ENCODE peak calls at places on chromosomes 6 and 20, in seven cellular contexts. Q is neuronal stem cell, E is mesenchymal stem cell, X is IMR-90, A is mesendoderm, I is trophoblast cell, K is H9. M is an unnamed sample.

GRCh38 chr6:141398954-141399353 is 733.8 kb upstream of the GJE1 start:
- DNase-seq in Q (no peak), E (no peak), X (no peak), A (no peak), I (no peak), K (no peak), M (no peak)

GRCh38 chr6:158357570-158358216 is 45.4 kb downstream of the TULP4 start:
- DNase-seq in Q (no peak), E (no peak), X (no peak), A (no peak), I (peak; percentile 45), K (no peak), M (no peak)

GRCh38 chr6:169158182-169158573 is 95.5 kb downstream of the THBS2 start:
- DNase-seq in Q (no peak), E (no peak), X (peak; percentile 81), A (no peak), I (no peak), K (no peak), M (no peak)

GRCh38 chr6:35079311-35080000 is 61.7 kb downstream of the TCP11 start:
- DNase-seq in Q (no peak), E (no peak), X (no peak), A (no peak), I (no peak), K (no peak), M (no peak)

GRCh38 chr20:33863440-33864323 is 52.5 kb downstream of the CHMP4B start:
- DNase-seq in Q (no peak), E (no peak), X (no peak), A (no peak), I (no peak), K (no peak), M (no peak)

GRCh38 chr20:48828734-48829460 is 1.1 kb upstream of the PREX1 start:
- DNase-seq in Q (no peak), E (no peak), X (no peak), A (peak; percentile 37), I (no peak), K (no peak), M (no peak)

GRCh38 chr6:43771210-43771857 is 1.3 kb downstream of the VEGFA start:
- DNase-seq in Q (peak; percentile 26), E (peak; percentile 59), X (peak; percentile 45), A (peak; percentile 57), I (peak; percentile 53), K (no peak), M (no peak)

GRCh38 chr6:73079611-73079955 is 145.7 kb downstream of the KHDC1L start:
- DNase-seq in Q (no peak), E (peak; percentile 55), X (peak; percentile 84), A (no peak), I (no peak), K (no peak), M (no peak)

GRCh38 chr6:157962601-157963084 is 19.0 kb upstream of the SYNJ2 start:
- DNase-seq in Q (no peak), E (no peak), X (peak; percentile 83), A (no peak), I (peak; percentile 28), K (no peak), M (no peak)

GRCh38 chr6:3280091-3280490 is 21.3 kb downstream of the PSMG4 start:
- DNase-seq in Q (no peak), E (no peak), X (no peak), A (no peak), I (no peak), K (no peak), M (no peak)

GRCh38 chr6:13846841-13847240 is 32.5 kb upstream of the MCUR1 start:
- DNase-seq in Q (peak; percentile 60), E (no peak), X (no peak), A (peak; percentile 77), I (no peak), K (peak; percentile 81), M (no peak)

GRCh38 chr6:158367824-158368223 is 55.6 kb downstream of the TULP4 start:
- DNase-seq in Q (no peak), E (no peak), X (no peak), A (no peak), I (no peak), K (no peak), M (no peak)

GRCh38 chr20:49286689-49287551 is 9.1 kb upstream of the ZNFX1 start:
- DNase-seq in Q (no peak), E (peak; percentile 37), X (peak; percentile 36), A (peak; percentile 84), I (peak; percentile 63), K (no peak), M (no peak)

GRCh38 chr20:50540620-50541605 is 30.7 kb downstream of the PTPN1 start:
- DNase-seq in Q (no peak), E (peak; percentile 93), X (peak; percentile 93), A (peak; percentile 96), I (peak; percentile 94), K (no peak), M (no peak)

GRCh38 chr20:2914160-2914559 is 40.9 kb downstream of the PTPRA start:
- DNase-seq in Q (no peak), E (peak; percentile 26), X (no peak), A (no peak), I (peak; percentile 39), K (no peak), M (no peak)

GRCh38 chr6:139099984-139100383 is 34.9 kb upstream of the HECA start:
- DNase-seq in Q (no peak), E (no peak), X (no peak), A (no peak), I (no peak), K (no peak), M (no peak)

GRCh38 chr20:59932616-59933295 is 681 bp downstream of the SYCP2 start:
- DNase-seq in Q (no peak), E (no peak), X (no peak), A (no peak), I (no peak), K (no peak), M (no peak)

GRCh38 chr20:47487175-47487917 is 14.3 kb upstream of the NCOA3 start:
- DNase-seq in Q (no peak), E (peak; percentile 14), X (peak; percentile 25), A (no peak), I (peak; percentile 32), K (no peak), M (no peak)

GRCh38 chr20:40798066-40798465 is 109.0 kb upstream of the MAFB start:
- DNase-seq in Q (no peak), E (no peak), X (no peak), A (no peak), I (no peak), K (no peak), M (no peak)

GRCh38 chr6:129500958-129501381 is 209.0 kb downstream of the ARHGAP18 start:
- DNase-seq in Q (no peak), E (peak; percentile 80), X (peak; percentile 7), A (peak; percentile 45), I (peak; percentile 15), K (no peak), M (no peak)

GRCh38 chr6:24323632-24324337 is 34.1 kb downstream of the DCDC2 start:
- DNase-seq in Q (peak; percentile 9), E (peak; percentile 7), X (no peak), A (peak; percentile 90), I (no peak), K (no peak), M (no peak)

GRCh38 chr20:48912065-48912464 is 9.4 kb upstream of the ARFGEF2 start:
- DNase-seq in Q (no peak), E (no peak), X (no peak), A (no peak), I (no peak), K (no peak), M (no peak)

GRCh38 chr6:101429291-101429690 is 35.8 kb downstream of the GRIK2 start:
- DNase-seq in Q (no peak), E (no peak), X (peak; percentile 49), A (peak; percentile 3), I (no peak), K (no peak), M (no peak)

GRCh38 chr6:139912735-139913400 is 538.4 kb upstream of the CITED2 start:
- DNase-seq in Q (no peak), E (peak; percentile 18), X (no peak), A (no peak), I (no peak), K (no peak), M (no peak)

GRCh38 chr6:44342489-44342888 is at the start of gene SPATS1:
- DNase-seq in Q (peak; percentile 8), E (no peak), X (no peak), A (peak; percentile 31), I (no peak), K (peak; percentile 78), M (no peak)

GRCh38 chr6:42938987-42939809 is 9.9 kb downstream of the CNPY3 start:
- DNase-seq in Q (no peak), E (no peak), X (no peak), A (no peak), I (no peak), K (peak; percentile 36), M (no peak)

GRCh38 chr6:33132121-33132524 is 56.3 kb downstream of the HLA-DPB1 start:
- DNase-seq in Q (no peak), E (no peak), X (no peak), A (no peak), I (peak; percentile 5), K (no peak), M (no peak)

GRCh38 chr20:44195613-44196012 is 8.6 kb upstream of the JPH2 start:
- DNase-seq in Q (no peak), E (no peak), X (no peak), A (no peak), I (no peak), K (no peak), M (no peak)
- H3K18ac ChIP-seq in Q (no peak overlapping the region), E (no peak overlapping the region), X (no peak overlapping the region), A (no peak overlapping the region), I (no peak overlapping the region), K (no peak overlapping the region), M (no peak overlapping the region)

DNA sequence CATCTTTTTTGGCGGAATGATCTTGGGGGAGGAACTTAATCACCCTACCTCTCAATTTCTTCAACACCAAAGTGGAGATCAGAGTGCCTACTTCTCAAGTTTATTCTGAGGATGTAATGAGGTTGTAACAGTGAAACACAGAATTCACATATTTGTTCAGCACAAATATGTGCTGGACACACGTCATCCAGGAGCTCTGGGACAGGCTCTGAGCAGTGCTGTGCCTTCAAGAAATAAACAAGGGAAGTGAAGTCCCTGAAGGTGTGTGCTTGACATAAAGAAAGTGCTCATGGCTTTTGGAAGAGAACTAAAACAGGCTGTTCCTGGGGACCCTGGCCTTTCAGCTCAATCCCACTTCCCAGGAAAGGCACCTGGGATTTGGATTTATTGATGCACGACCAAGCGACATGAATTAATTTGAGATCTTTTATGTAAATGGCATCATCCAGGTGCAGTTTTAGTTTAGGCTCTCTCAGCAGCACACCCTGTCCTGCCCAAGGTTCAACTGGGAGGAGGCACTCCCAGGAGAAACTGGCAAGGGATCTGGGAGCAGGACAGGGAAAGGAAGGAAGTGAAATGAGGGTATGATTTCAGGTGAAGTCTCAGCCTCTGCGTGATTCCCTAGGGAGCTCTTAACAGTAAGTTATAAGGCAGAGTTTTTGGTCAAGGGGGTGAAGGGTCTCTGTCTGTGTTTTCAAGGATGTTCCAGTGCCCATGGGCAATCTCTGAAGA is 211.0 kb downstream of the FOXA2 start:
- DNase-seq in Q (no peak), E (no peak), X (no peak), A (no peak), I (no peak), K (no peak), M (no peak)
- H3K18ac ChIP-seq in Q (no peak overlapping the region), E (no peak overlapping the region), X (no peak overlapping the region), A (no peak overlapping the region), I (no peak overlapping the region), K (no peak overlapping the region), M (no peak overlapping the region)

GRCh38 chr6:40891686-40892085 is 147.3 kb downstream of the UNC5CL start:
- DNase-seq in Q (no peak), E (no peak), X (no peak), A (no peak), I (no peak), K (no peak), M (no peak)
- H3K18ac ChIP-seq in Q (no peak overlapping the region), E (no peak overlapping the region), X (no peak overlapping the region), A (no peak overlapping the region), I (no peak overlapping the region), K (no peak overlapping the region), M (no peak overlapping the region)

GRCh38 chr20:54228841-54229240 is 21.0 kb downstream of the PFDN4 start:
- DNase-seq in Q (no peak), E (no peak), X (peak; percentile 24), A (no peak), I (peak; percentile 95), K (no peak), M (no peak)
- H3K18ac ChIP-seq in Q (no peak overlapping the region), E (no peak overlapping the region), X (no peak overlapping the region), A (no peak overlapping the region), I (no peak overlapping the region), K (no peak overlapping the region), M (no peak overlapping the region)